ENCODE peak calls at places on chromosome 16, in ten cellular contexts. T, B, F, W, R, A, G, O, U and V are unnamed samples.

GRCh38 chr16:30115238-30115637 is 1.9 kb upstream of the GDPD3 start:
- DNase-seq in W (no peak), U (no peak), G (no peak), A (no peak), O (no peak), F (no peak), R (no peak), B (no peak), T (peak), V (no peak)

GRCh38 chr16:87556941-87557459 is 45.3 kb upstream of the JPH3 start:
- DNase-seq in W (peak), T (no peak), G (peak), B (no peak), O (peak), A (no peak), R (no peak), U (no peak), F (no peak), V (no peak)

GRCh38 chr16:11133344-11133921 is 122.6 kb downstream of the SOCS1 start:
- DNase-seq in B (peak), U (peak), W (peak), G (peak), T (peak), O (peak), R (no peak), F (peak), A (no peak), V (peak)

GRCh38 chr16:58970775-58971174 is 236.7 kb upstream of the GOT2 start:
- DNase-seq in T (no peak), W (no peak), R (no peak), F (no peak), B (peak), A (no peak), O (no peak), U (no peak), G (peak), V (no peak)

GRCh38 chr16:89506791-89507191 is 1.4 kb upstream of the SPG7 start:
- DNase-seq in T (no peak), A (no peak), R (no peak), G (peak), F (no peak), W (peak), U (no peak), O (no peak), B (no peak), V (no peak)

GRCh38 chr16:67632415-67633172 is 12.3 kb upstream of the CARMIL2 start:
- DNase-seq in T (no peak), R (no peak), U (no peak), O (no peak), B (no peak), G (peak), A (no peak), W (no peak), F (no peak), V (no peak)

GRCh38 chr16:49592507-49593422 is 219.2 kb downstream of the C16orf78 start:
- DNase-seq in T (no peak), B (no peak), R (peak), U (peak), A (peak), W (peak), O (no peak), G (peak), F (no peak), V (peak)

GRCh38 chr16:86492961-86493639 is 17.2 kb upstream of the FOXF1 start:
- DNase-seq in A (no peak), F (no peak), U (no peak), O (no peak), R (no peak), G (no peak), T (no peak), W (no peak), B (no peak), V (no peak)

GRCh38 chr16:82262244-82262643 is 92.2 kb upstream of the MPHOSPH6 start:
- DNase-seq in O (no peak), R (no peak), B (no peak), W (no peak), U (no peak), A (no peak), G (no peak), T (no peak), F (no peak), V (no peak)

GRCh38 chr16:268141-269053 is 7.3 kb downstream of the RGS11 start:
- DNase-seq in U (no peak), T (no peak), W (no peak), O (no peak), G (no peak), F (peak), A (no peak), B (no peak), R (no peak), V (no peak)

GRCh38 chr16:3472878-3473595 is 22.3 kb downstream of the C16orf90 start:
- DNase-seq in G (peak), R (no peak), A (no peak), F (no peak), W (no peak), B (no peak), U (no peak), T (no peak), O (no peak), V (no peak)

GRCh38 chr16:83813818-83814653 is 6.3 kb downstream of the HSBP1 start:
- DNase-seq in G (peak), T (no peak), R (no peak), B (peak), F (peak), A (peak), U (no peak), O (no peak), W (peak), V (no peak)

GRCh38 chr16:47528431-47528830 is 67.3 kb downstream of the PHKB start:
- DNase-seq in U (no peak), R (no peak), F (no peak), G (no peak), T (no peak), B (no peak), O (no peak), A (no peak), W (no peak), V (no peak)

GRCh38 chr16:1105888-1106620 is 10.0 kb upstream of the C1QTNF8 start:
- DNase-seq in T (no peak), W (peak), A (peak), U (peak), G (peak), F (peak), O (peak), B (peak), R (peak), V (no peak)

GRCh38 chr16:2981177-2981898 is 1.1 kb upstream of the PKMYT1 start:
- DNase-seq in U (peak), T (no peak), A (no peak), G (no peak), W (peak), R (no peak), B (no peak), O (no peak), F (no peak), V (no peak)